ENCODE peak calls at places on chromosomes 16 and 17, in six cellular contexts. Y is neural crest cell, C is HFFc6, X is AG09319, P is BE2C, K is epithelial cell of esophagus. O is an unnamed sample.

GRCh38 chr17:40304464-40304863 is 4.5 kb upstream of the RARA start:
- DNase-seq in Y (no peak), C (peak; percentile 66), X (peak; percentile 72), P (no peak), K (no peak), O (no peak)

GRCh38 chr16:71722801-71723536 is 1.5 kb downstream of the PHLPP2 start:
- DNase-seq in Y (peak; percentile 69), C (peak; percentile 77), X (no peak), P (peak; percentile 88), K (peak; percentile 79), O (peak; percentile 85)

GRCh38 chr17:3727041-3727440 is 3.3 kb downstream of the HASPIN start:
- DNase-seq in Y (no peak), C (no peak), X (no peak), P (no peak), K (no peak), O (no peak)

GRCh38 chr16:4411684-4412083 is 4.7 kb downstream of the CORO7 start:
- DNase-seq in Y (peak; percentile 53), C (no peak), X (no peak), P (no peak), K (no peak), O (peak; percentile 83)

GRCh38 chr16:1286492-1287094 is 22.8 kb upstream of the UBE2I start:
- DNase-seq in Y (no peak), C (no peak), X (no peak), P (no peak), K (no peak), O (no peak)

GRCh38 chr17:70454377-70454776 is 285.0 kb downstream of the KCNJ2 start:
- DNase-seq in Y (no peak), C (no peak), X (no peak), P (no peak), K (no peak), O (no peak)

GRCh38 chr16:11627822-11628457 is 40.3 kb upstream of the SNN start:
- DNase-seq in Y (no peak), C (peak; percentile 69), X (peak; percentile 78), P (no peak), K (peak; percentile 99), O (no peak)

GRCh38 chr17:62592305-62593099 is 35.0 kb upstream of the MRC2 start:
- DNase-seq in Y (no peak), C (no peak), X (no peak), P (no peak), K (peak; percentile 70), O (no peak)

GRCh38 chr17:68455756-68456528 is 1.4 kb downstream of the WIPI1 start:
- DNase-seq in Y (no peak), C (peak; percentile 62), X (peak; percentile 81), P (no peak), K (peak; percentile 89), O (peak; percentile 35)

GRCh38 chr16:54077412-54077821 is 209.2 kb downstream of the IRX3 start:
- DNase-seq in Y (no peak), C (peak; percentile 66), X (no peak), P (no peak), K (peak; percentile 90), O (no peak)

GRCh38 chr16:24700549-24701392 is 28.7 kb upstream of the TNRC6A start:
- DNase-seq in Y (no peak), C (peak; percentile 98), X (peak; percentile 94), P (no peak), K (peak; percentile 91), O (no peak)

GRCh38 chr16:49652441-49653175 is 203.3 kb downstream of the ZNF423 start:
- DNase-seq in Y (no peak), C (no peak), X (peak; percentile 70), P (no peak), K (no peak), O (no peak)

GRCh38 chr17:45385331-45385997 is 47.2 kb downstream of the ARHGAP27 start:
- DNase-seq in Y (peak; percentile 94), C (peak; percentile 65), X (peak; percentile 53), P (peak; percentile 92), K (peak; percentile 84), O (peak; percentile 93)

GRCh38 chr17:40564195-40564882 is 933 bp downstream of the CCR7 start:
- DNase-seq in Y (no peak), C (no peak), X (no peak), P (no peak), K (no peak), O (no peak)

GRCh38 chr17:50908140-50908859 is 42.1 kb upstream of the TOB1 start:
- DNase-seq in Y (no peak), C (no peak), X (no peak), P (no peak), K (peak; percentile 88), O (no peak)

GRCh38 chr17:5950871-5951270 is 119.3 kb upstream of the WSCD1 start:
- DNase-seq in Y (no peak), C (no peak), X (no peak), P (no peak), K (no peak), O (peak; percentile 25)

GRCh38 chr16:56675685-56676210 is 6.1 kb downstream of the MT1H start:
- DNase-seq in Y (no peak), C (no peak), X (no peak), P (no peak), K (no peak), O (no peak)

GRCh38 chr16:11848842-11849241 is 2.5 kb downstream of the RSL1D1 start:
- DNase-seq in Y (no peak), C (peak; percentile 25), X (no peak), P (no peak), K (peak; percentile 67), O (no peak)

GRCh38 chr16:22206847-22207714 is 1.0 kb downstream of the EEF2K start:
- DNase-seq in Y (no peak), C (peak; percentile 41), X (no peak), P (peak; percentile 61), K (peak; percentile 63), O (peak; percentile 61)

GRCh38 chr16:89199241-89200123 is 855 bp downstream of the SLC22A31 start:
- DNase-seq in Y (no peak), C (no peak), X (no peak), P (no peak), K (no peak), O (no peak)

GRCh38 chr16:83458612-83459011 is 349.2 kb upstream of the HSBP1 start:
- DNase-seq in Y (no peak), C (no peak), X (no peak), P (no peak), K (peak; percentile 74), O (no peak)

GRCh38 chr17:76789235-76789788 is 51.4 kb downstream of the MFSD11 start:
- DNase-seq in Y (no peak), C (no peak), X (no peak), P (peak; percentile 62), K (no peak), O (no peak)

GRCh38 chr17:42866216-42866615 is 15.2 kb downstream of the AOC3 start:
- DNase-seq in Y (no peak), C (no peak), X (no peak), P (no peak), K (no peak), O (no peak)

GRCh38 chr16:89880477-89881367 is 7.3 kb downstream of the TCF25 start:
- DNase-seq in Y (no peak), C (no peak), X (no peak), P (no peak), K (peak; percentile 92), O (no peak)

GRCh38 chr17:3974138-3974687 is 10.0 kb upstream of the ATP2A3 start:
- DNase-seq in Y (no peak), C (no peak), X (no peak), P (no peak), K (no peak), O (no peak)

DNA sequence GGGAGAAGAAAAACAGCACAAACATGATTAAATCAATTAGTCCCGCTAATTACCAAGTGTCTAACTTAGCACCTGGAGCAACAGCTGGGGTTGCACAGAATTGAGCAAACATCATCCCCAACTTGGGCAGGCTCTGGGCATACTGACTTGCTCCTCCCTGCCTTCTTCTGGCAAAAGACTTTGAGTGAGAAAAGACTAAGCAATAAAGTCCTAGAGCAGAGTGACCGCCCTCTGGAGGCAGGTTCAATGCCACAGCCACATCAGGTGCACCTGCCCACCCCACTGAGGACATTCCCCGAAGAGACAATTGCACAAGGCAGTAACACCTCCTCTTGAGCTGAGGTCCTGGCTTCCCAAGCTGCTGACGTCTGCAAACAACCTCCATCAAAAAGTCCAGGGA is 358.3 kb downstream of the SOX9 start:
- DNase-seq in Y (no peak), C (no peak), X (no peak), P (no peak), K (no peak), O (no peak)
- TF ChIP-seq CTCF in Y (no peak), C (peak; percentile 41), X (no peak), P (peak; percentile 25), K (peak; percentile 2), O (no peak)

DNA sequence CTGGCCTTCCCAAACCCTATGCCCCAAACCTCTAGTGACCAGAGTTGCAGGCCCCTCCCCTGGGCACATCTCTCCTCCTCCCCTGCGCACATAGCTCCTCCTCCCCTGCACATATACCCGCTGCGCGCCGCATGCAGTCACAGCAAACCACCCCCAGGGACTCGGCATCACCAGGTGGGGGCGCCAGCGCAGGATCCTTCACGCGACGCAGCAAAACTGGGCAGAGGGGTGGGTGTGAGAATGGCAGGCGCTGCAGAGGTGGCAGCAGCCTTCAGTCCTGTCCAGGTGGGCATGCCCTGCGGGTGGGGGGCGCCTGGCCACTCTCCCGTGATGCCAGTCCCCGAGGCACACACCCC is 5.6 kb downstream of the CORO6 start:
- DNase-seq in Y (peak; percentile 80), C (peak; percentile 52), X (no peak), P (peak; percentile 78), K (peak; percentile 90), O (peak; percentile 78)
- TF ChIP-seq CTCF in Y (peak; percentile 68), C (peak; percentile 81), X (peak; percentile 46), P (peak; percentile 61), K (peak; percentile 77), O (peak; percentile 29)

DNA sequence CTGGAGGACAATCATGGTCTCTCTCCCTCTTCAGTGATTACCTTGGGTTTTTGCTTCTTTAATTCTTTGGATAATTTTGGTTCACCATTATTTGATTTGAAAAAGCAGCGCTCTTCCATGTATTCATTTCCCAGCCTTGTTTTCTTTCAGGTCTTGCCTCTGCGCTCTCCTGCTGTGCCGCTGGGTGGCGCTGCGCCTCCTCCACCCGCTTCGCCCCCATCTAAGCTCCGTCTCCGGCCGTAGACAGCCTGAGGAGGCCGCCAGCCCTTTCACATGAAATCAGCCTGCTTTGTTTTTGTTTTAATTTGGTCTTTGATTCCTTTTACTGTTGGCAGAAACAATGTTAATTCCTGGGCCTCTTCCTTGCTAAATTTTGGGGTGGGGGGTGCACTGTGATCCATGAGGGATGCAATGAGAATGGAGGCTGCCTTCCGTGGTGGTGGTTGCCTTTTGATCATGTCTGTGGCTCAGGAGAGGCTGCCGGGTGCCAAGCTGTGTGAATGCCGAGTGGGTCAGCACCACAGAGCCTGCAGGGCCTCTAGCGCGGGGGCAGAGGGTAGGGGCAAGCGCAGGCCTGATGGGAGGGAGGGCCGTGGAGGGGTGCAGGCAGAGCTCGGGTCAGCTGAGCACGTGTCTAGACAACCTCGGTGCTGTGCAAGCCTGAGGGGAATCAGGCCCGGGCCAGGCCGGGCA is 64.1 kb downstream of the PLD6 start:
- DNase-seq in Y (peak; percentile 58), C (peak; percentile 25), X (no peak), P (peak; percentile 45), K (peak; percentile 72), O (peak; percentile 82)
- TF ChIP-seq CTCF in Y (peak; percentile 81), C (peak; percentile 94), X (peak; percentile 90), P (peak; percentile 72), K (peak; percentile 93), O (peak; percentile 95)

DNA sequence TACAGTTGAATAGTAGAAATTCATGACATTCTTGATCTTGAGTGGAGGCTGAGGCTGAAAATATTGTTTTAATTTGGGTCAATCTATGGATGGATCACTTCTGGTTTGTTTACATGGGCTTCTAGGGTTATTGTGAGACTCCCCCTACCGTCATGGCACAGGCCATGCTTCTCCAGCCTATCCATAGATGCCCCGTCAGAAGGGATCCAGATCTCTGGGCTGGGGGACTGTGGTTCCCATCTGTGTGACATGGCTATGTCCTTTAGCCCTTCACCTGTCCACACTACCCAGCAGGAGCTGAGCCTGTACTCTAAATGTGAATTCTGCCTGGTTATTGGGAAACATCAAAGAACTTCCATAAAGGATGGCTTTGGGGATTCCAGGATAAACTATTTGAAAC is 160.4 kb downstream of the ABCC12 start:
- DNase-seq in Y (no peak), C (no peak), X (no peak), P (no peak), K (no peak), O (no peak)
- TF ChIP-seq CTCF in Y (no peak), C (peak; percentile 14), X (no peak), P (peak; percentile 7), K (peak; percentile 12), O (no peak)